ENCODE peak calls at places on chromosome 13, in seven cellular contexts. P is breast epithelium; V is CD4-positive, CD25-positive, alpha-beta regulatory T cell; S is Panc1; T is fibroblast of lung; M is effector memory CD4-positive, alpha-beta T cell; U is right cardiac atrium. G is an unnamed sample.

GRCh38 chr13:93416943-93417342 is 190.3 kb downstream of the GPC6 start:
- DNase-seq in P (no peak), V (no peak), S (no peak), T (no peak), M (no peak), U (no peak), G (no peak)

GRCh38 chr13:101520672-101521071 is 68.2 kb downstream of the ITGBL1 start:
- DNase-seq in P (no peak), V (peak; percentile 67), S (no peak), T (peak; percentile 68), M (no peak), U (no peak), G (peak; percentile 65)

GRCh38 chr13:30745917-30746686 is 10.8 kb downstream of the ALOX5AP start:
- DNase-seq in P (no peak), V (no peak), S (no peak), T (peak; percentile 63), M (no peak), U (no peak), G (no peak)

GRCh38 chr13:30766957-30767603 is 31.7 kb downstream of the ALOX5AP start:
- DNase-seq in P (no peak), V (no peak), S (no peak), T (no peak), M (peak; percentile 47), U (no peak), G (peak; percentile 77)

GRCh38 chr13:91108315-91108714 is 239.2 kb upstream of the MIR17HG start:
- DNase-seq in P (no peak), V (no peak), S (no peak), T (no peak), M (no peak), U (no peak), G (no peak)

GRCh38 chr13:91406619-91407018 is 8.2 kb downstream of the GPC5 start:
- DNase-seq in P (no peak), V (peak; percentile 61), S (peak; percentile 4), T (peak; percentile 39), M (no peak), U (no peak), G (peak; percentile 22)

GRCh38 chr13:80374453-80374852 is 33.5 kb upstream of the SPRY2 start:
- DNase-seq in P (no peak), V (no peak), S (no peak), T (no peak), M (no peak), U (peak; percentile 70), G (no peak)

GRCh38 chr13:75787249-75787940 is 151.3 kb downstream of the LMO7 start:
- DNase-seq in P (no peak), V (no peak), S (no peak), T (no peak), M (no peak), U (no peak), G (no peak)

GRCh38 chr13:59771272-59771671 is 392.5 kb downstream of the DIAPH3 start:
- DNase-seq in P (no peak), V (no peak), S (no peak), T (peak; percentile 57), M (no peak), U (no peak), G (no peak)

GRCh38 chr13:34657716-34658115 is 284.4 kb upstream of the NBEA start:
- DNase-seq in P (no peak), V (no peak), S (no peak), T (peak; percentile 57), M (no peak), U (no peak), G (no peak)

GRCh38 chr13:30362869-30363268 is 55.5 kb upstream of the KATNAL1 start:
- DNase-seq in P (no peak), V (no peak), S (no peak), T (no peak), M (no peak), U (peak; percentile 70), G (no peak)

GRCh38 chr13:76600086-76600485 is 286.1 kb downstream of the KCTD12 start:
- DNase-seq in P (no peak), V (no peak), S (no peak), T (peak; percentile 45), M (no peak), U (no peak), G (no peak)

GRCh38 chr13:65535360-65535759 is 1694.8 kb downstream of the PCDH9 start:
- DNase-seq in P (no peak), V (no peak), S (no peak), T (no peak), M (no peak), U (no peak), G (no peak)

GRCh38 chr13:86051134-86052103 is 252.2 kb upstream of the SLITRK6 start:
- DNase-seq in P (no peak), V (no peak), S (no peak), T (no peak), M (no peak), U (no peak), G (no peak)

GRCh38 chr13:42894765-42895181 is 97.3 kb downstream of the EPSTI1 start:
- DNase-seq in P (no peak), V (no peak), S (no peak), T (peak; percentile 85), M (no peak), U (no peak), G (no peak)

GRCh38 chr13:34914416-34914815 is 27.7 kb upstream of the NBEA start:
- DNase-seq in P (no peak), V (no peak), S (no peak), T (no peak), M (no peak), U (no peak), G (no peak)

GRCh38 chr13:95325485-95325884 is 24.2 kb upstream of the ABCC4 start:
- DNase-seq in P (no peak), V (no peak), S (no peak), T (no peak), M (no peak), U (no peak), G (no peak)

GRCh38 chr13:108269601-108270328 is at the start of gene TNFSF13B:
- DNase-seq in P (no peak), V (peak; percentile 70), S (no peak), T (peak; percentile 59), M (no peak), U (peak; percentile 72), G (peak; percentile 16)

GRCh38 chr13:37652596-37652995 is 54.0 kb upstream of the POSTN start:
- DNase-seq in P (no peak), V (no peak), S (no peak), T (no peak), M (no peak), U (no peak), G (no peak)

GRCh38 chr13:34696296-34696695 is 245.8 kb upstream of the NBEA start:
- DNase-seq in P (no peak), V (no peak), S (no peak), T (no peak), M (no peak), U (no peak), G (no peak)

DNA sequence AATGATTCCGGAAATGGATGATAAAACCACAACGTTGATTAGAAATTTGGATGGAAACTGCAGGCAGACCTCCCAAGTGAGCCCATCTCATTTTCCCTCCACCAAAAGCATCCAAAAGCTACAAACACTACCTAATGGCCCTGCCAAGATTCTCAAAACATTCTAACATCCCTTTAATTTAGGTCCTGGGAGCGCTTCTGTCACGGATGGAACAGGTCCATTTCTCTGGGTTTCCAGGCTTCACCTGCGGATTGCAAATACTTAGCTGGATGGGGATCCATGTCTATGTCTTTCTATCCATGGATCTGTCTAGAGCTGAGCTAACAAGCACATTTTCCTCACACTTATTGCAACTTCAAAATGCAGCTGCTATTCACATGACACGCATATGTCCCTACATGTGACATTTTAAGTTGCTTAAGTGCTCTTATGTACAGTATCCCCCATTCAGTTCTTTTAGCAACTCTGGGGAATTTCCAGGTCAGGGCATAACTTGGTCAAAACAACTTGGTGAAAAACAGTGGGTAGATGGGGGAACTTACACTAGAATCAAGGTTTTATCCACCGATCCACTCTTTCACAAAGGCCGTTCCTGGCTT is 73.2 kb downstream of the COL4A1 start:
- DNase-seq in P (no peak), V (no peak), S (no peak), T (no peak), M (no peak), U (no peak), G (no peak)
- H3K27me3 ChIP-seq in P (no peaks in the 10 kb centered on the region), V (no peaks in the 10 kb centered on the region), S (no peaks in the 10 kb centered on the region), T (no peaks in the 10 kb centered on the region), M (no peaks in the 10 kb centered on the region), U (no peaks in the 10 kb centered on the region), G (no peaks in the 10 kb centered on the region)

GRCh38 chr13:106810069-106810468 is 242.1 kb upstream of the ARGLU1 start:
- DNase-seq in P (no peak), V (no peak), S (no peak), T (no peak), M (no peak), U (no peak), G (no peak)

GRCh38 chr13:106799731-106800335 is 231.9 kb upstream of the ARGLU1 start:
- DNase-seq in P (no peak), V (no peak), S (no peak), T (no peak), M (no peak), U (no peak), G (no peak)

GRCh38 chr13:106802917-106803316 is 235.0 kb upstream of the ARGLU1 start:
- DNase-seq in P (no peak), V (no peak), S (no peak), T (no peak), M (no peak), U (no peak), G (no peak)

GRCh38 chr13:106804996-106805395 is 237.1 kb upstream of the ARGLU1 start:
- DNase-seq in P (no peak), V (no peak), S (no peak), T (no peak), M (no peak), U (no peak), G (no peak)
- H3K27me3 ChIP-seq in P (no peaks in the 10 kb centered on the region), V (no peaks in the 10 kb centered on the region), S (no peaks in the 10 kb centered on the region), T (no peaks in the 10 kb centered on the region), M (no peaks in the 10 kb centered on the region), U (no peaks in the 10 kb centered on the region), G (no peaks in the 10 kb centered on the region)

GRCh38 chr13:26557393-26558073 is at the start of gene WASF3:
- DNase-seq in P (peak; percentile 92), V (peak; percentile 58), S (peak; percentile 12), T (peak; percentile 91), M (no peak), U (peak; percentile 98), G (no peak)
- H3K27me3 ChIP-seq in P (peaks cover 3% of the 10 kb centered on the region), V (peaks cover 23% of the 10 kb centered on the region), S (no peaks in the 10 kb centered on the region), T (peaks cover 2% of the 10 kb centered on the region), M (no peaks in the 10 kb centered on the region), U (no peaks in the 10 kb centered on the region), G (peaks cover 22% of the 10 kb centered on the region)

GRCh38 chr13:112642061-112642460 is 47.8 kb upstream of the ATP11A start:
- DNase-seq in P (peak; percentile 3), V (no peak), S (no peak), T (no peak), M (no peak), U (no peak), G (no peak)
- H3K27me3 ChIP-seq in P (peaks cover 30% of the 10 kb centered on the region), V (peaks cover 9% of the 10 kb centered on the region), S (no peaks in the 10 kb centered on the region), T (peaks cover 6% of the 10 kb centered on the region), M (no peaks in the 10 kb centered on the region), U (no peaks in the 10 kb centered on the region), G (no peaks in the 10 kb centered on the region)

GRCh38 chr13:99948907-99949656 is 22.5 kb downstream of the ZIC5 start:
- DNase-seq in P (no peak), V (no peak), S (no peak), T (no peak), M (no peak), U (no peak), G (no peak)
- H3K27me3 ChIP-seq in P (peaks cover 24% of the 10 kb centered on the region), V (peaks cover 12% of the 10 kb centered on the region), S (no peaks in the 10 kb centered on the region), T (peaks cover 11% of the 10 kb centered on the region), M (peaks cover 2% of the 10 kb centered on the region), U (peaks cover 9% of the 10 kb centered on the region), G (peaks cover 4% of the 10 kb centered on the region)